ENCODE peak calls at places on chromosomes 12 and 14, in six cellular contexts. E is stimulated activated CD4-positive, alpha-beta T cell treated with anti-CD3 and anti-CD28 coated beads, Interleukin-1b, Interleukin-23, amount 100 ng/mL, for 48 hours; O is glutamatergic neuron; N is aorta; L is lung microvascular endothelial cell; D is foreskin fibroblast. A is an unnamed sample.

GRCh38 chr12:48977290-48978281 is 536 bp upstream of the WNT1 start:
- DNase-seq in E (peak), O (peak), N (peak), L (peak), D (peak), A (no peak)

GRCh38 chr12:88946377-88946997 is 366.2 kb upstream of the KITLG start:
- DNase-seq in E (no peak), O (no peak), N (no peak), L (no peak), D (peak), A (no peak)

GRCh38 chr12:75953312-75953906 is 78.2 kb downstream of the PHLDA1 start:
- DNase-seq in E (no peak), O (no peak), N (no peak), L (no peak), D (peak), A (no peak)

GRCh38 chr14:34629344-34629656 is 648 bp downstream of the SNX6 start:
- DNase-seq in E (no peak), O (no peak), N (no peak), L (no peak), D (no peak), A (no peak)

GRCh38 chr12:66065146-66065545 is 65.4 kb downstream of the LLPH start:
- DNase-seq in E (no peak), O (no peak), N (no peak), L (no peak), D (peak), A (no peak)

GRCh38 chr12:104741497-104742367 is 216.4 kb downstream of the SLC41A2 start:
- DNase-seq in E (no peak), O (no peak), N (no peak), L (no peak), D (no peak), A (no peak)

GRCh38 chr12:81333812-81334211 is 255.9 kb downstream of the ACSS3 start:
- DNase-seq in E (no peak), O (no peak), N (no peak), L (no peak), D (no peak), A (no peak)

GRCh38 chr14:92323916-92324818 is 1.2 kb downstream of the SLC24A4 start:
- DNase-seq in E (no peak), O (no peak), N (no peak), L (no peak), D (no peak), A (no peak)

GRCh38 chr12:13097526-13097925 is 5.9 kb downstream of the GSG1 start:
- DNase-seq in E (no peak), O (no peak), N (no peak), L (peak), D (peak), A (no peak)

GRCh38 chr12:58051378-58051777 is 110.0 kb downstream of the ATP23 start:
- DNase-seq in E (no peak), O (no peak), N (no peak), L (no peak), D (no peak), A (no peak)

A was measured in nucleus accumbens.